ENCODE peak calls at places on chromosome 3, in nine cellular contexts. V is mammary epithelial cell, X is HepG2, L is HL-60, J is fibroblast of pulmonary artery, N is uterus, W is PC-3, R is neuronal stem cell, I is dorsolateral prefrontal cortex. M is an unnamed sample.

GRCh38 chr3:61871646-61872045 is 310.3 kb downstream of the PTPRG start:
- DNase-seq in V (no peak), X (no peak), L (no peak), J (no peak), N (no peak), W (no peak), R (no peak), I (no peak), M (no peak)

GRCh38 chr3:169661567-169662214 is 1.8 kb downstream of the MECOM start:
- DNase-seq in V (peak; percentile 46), X (no peak), L (no peak), J (peak; percentile 66), N (no peak), W (peak; percentile 48), R (peak; percentile 55), I (no peak), M (no peak)

GRCh38 chr3:88230638-88231037 is 80.9 kb downstream of the C3orf38 start:
- DNase-seq in V (no peak), X (no peak), L (no peak), J (no peak), N (no peak), W (no peak), R (no peak), I (no peak), M (no peak)

GRCh38 chr3:111087924-111088469 is 16.4 kb downstream of the NECTIN3 start:
- DNase-seq in V (no peak), X (no peak), L (no peak), J (no peak), N (no peak), W (no peak), R (no peak), I (no peak), M (no peak)

GRCh38 chr3:145266368-145266767 is 894.6 kb downstream of the PLOD2 start:
- DNase-seq in V (no peak), X (peak; percentile 2), L (no peak), J (no peak), N (no peak), W (peak; percentile 6), R (no peak), I (no peak), M (no peak)

GRCh38 chr3:171646357-171647133 is 163.7 kb downstream of the PLD1 start:
- DNase-seq in V (peak; percentile 46), X (peak; percentile 7), L (no peak), J (peak; percentile 88), N (no peak), W (peak; percentile 69), R (peak; percentile 9), I (no peak), M (peak; percentile 75)

GRCh38 chr3:146929696-146930095 is 324.6 kb upstream of the PLSCR5 start:
- DNase-seq in V (no peak), X (no peak), L (no peak), J (peak; percentile 1), N (no peak), W (no peak), R (no peak), I (no peak), M (peak; percentile 3)

GRCh38 chr3:29140706-29141105 is 140.2 kb upstream of the RBMS3 start:
- DNase-seq in V (no peak), X (no peak), L (no peak), J (peak; percentile 17), N (no peak), W (no peak), R (no peak), I (no peak), M (peak; percentile 44)

GRCh38 chr3:8555705-8556314 is 54.2 kb downstream of the LMCD1 start:
- DNase-seq in V (no peak), X (no peak), L (no peak), J (no peak), N (no peak), W (no peak), R (no peak), I (no peak), M (peak; percentile 73)

GRCh38 chr3:95272791-95273190 is 1209.9 kb downstream of the NSUN3 start:
- DNase-seq in V (no peak), X (no peak), L (no peak), J (no peak), N (no peak), W (no peak), R (no peak), I (no peak), M (no peak)

GRCh38 chr3:40877651-40878463 is 321.4 kb upstream of the CTNNB1 start:
- DNase-seq in V (peak; percentile 29), X (peak; percentile 12), L (no peak), J (peak; percentile 84), N (peak; percentile 71), W (peak; percentile 5), R (no peak), I (peak; percentile 47), M (peak; percentile 37)

GRCh38 chr3:150237490-150237889 is 170.6 kb upstream of the TSC22D2 start:
- DNase-seq in V (peak; percentile 94), X (no peak), L (no peak), J (peak; percentile 47), N (peak; percentile 71), W (peak; percentile 98), R (no peak), I (no peak), M (no peak)

GRCh38 chr3:96449803-96450202 is 364.6 kb upstream of the EPHA6 start:
- DNase-seq in V (no peak), X (peak; percentile 61), L (no peak), J (no peak), N (no peak), W (no peak), R (peak; percentile 1), I (no peak), M (no peak)

GRCh38 chr3:99627062-99627826 is 11.2 kb upstream of the COL8A1 start:
- DNase-seq in V (peak; percentile 18), X (no peak), L (no peak), J (no peak), N (no peak), W (peak; percentile 78), R (no peak), I (no peak), M (no peak)

GRCh38 chr3:116444819-116445290 is 432 bp downstream of the LSAMP start:
- DNase-seq in V (no peak), X (no peak), L (no peak), J (no peak), N (no peak), W (no peak), R (no peak), I (peak; percentile 60), M (peak; percentile 8)

GRCh38 chr3:52354676-52355075 is 38.6 kb downstream of the DNAH1 start:
- DNase-seq in V (no peak), X (no peak), L (no peak), J (no peak), N (no peak), W (no peak), R (no peak), I (no peak), M (no peak)

GRCh38 chr3:28972921-28973320 is 307.9 kb upstream of the RBMS3 start:
- DNase-seq in V (peak; percentile 26), X (no peak), L (no peak), J (no peak), N (no peak), W (peak; percentile 66), R (no peak), I (no peak), M (no peak)

GRCh38 chr3:37993811-37994638 is 3.4 kb downstream of the VILL start:
- DNase-seq in V (no peak), X (no peak), L (peak; percentile 79), J (peak; percentile 84), N (peak; percentile 83), W (no peak), R (peak; percentile 17), I (peak; percentile 78), M (peak; percentile 82)

GRCh38 chr3:1404270-1404669 is 311.4 kb downstream of the CNTN6 start:
- DNase-seq in V (no peak), X (no peak), L (no peak), J (peak; percentile 19), N (no peak), W (no peak), R (peak; percentile 36), I (no peak), M (peak; percentile 3)

GRCh38 chr3:58487140-58487886 is 4.6 kb upstream of the KCTD6 start:
- DNase-seq in V (peak; percentile 71), X (no peak), L (no peak), J (peak; percentile 63), N (peak; percentile 31), W (peak; percentile 63), R (no peak), I (peak; percentile 68), M (peak; percentile 33)

GRCh38 chr3:170811515-170811914 is 58.5 kb downstream of the RPL22L1 start:
- DNase-seq in V (peak; percentile 79), X (no peak), L (no peak), J (peak; percentile 47), N (peak; percentile 49), W (peak; percentile 87), R (no peak), I (no peak), M (peak; percentile 72)

GRCh38 chr3:122944671-122945151 is 82.9 kb downstream of the SEMA5B start:
- DNase-seq in V (peak; percentile 45), X (no peak), L (no peak), J (peak; percentile 49), N (no peak), W (peak; percentile 21), R (no peak), I (no peak), M (peak; percentile 25)

GRCh38 chr3:48715179-48715800 is 1.7 kb downstream of the IP6K2 start:
- DNase-seq in V (peak; percentile 72), X (no peak), L (no peak), J (peak; percentile 54), N (no peak), W (peak; percentile 23), R (peak; percentile 45), I (no peak), M (peak; percentile 77)

GRCh38 chr3:71109241-71109976 is 474.1 kb downstream of the FOXP1 start:
- DNase-seq in V (peak; percentile 53), X (no peak), L (no peak), J (peak; percentile 71), N (no peak), W (peak; percentile 86), R (no peak), I (no peak), M (peak; percentile 73)
- H3K4me3 ChIP-seq in V (no peak overlapping the region), X (no peak overlapping the region), L (no peak overlapping the region), J (peak overlapping the region; percentile 42), N (no peak overlapping the region), W (peak overlapping the region; percentile 63), R (no peak overlapping the region), I (no peak overlapping the region), M (peak overlapping the region; percentile 27)

GRCh38 chr3:12884790-12885584 is 43.6 kb upstream of the RPL32 start:
- DNase-seq in V (no peak), X (no peak), L (no peak), J (no peak), N (no peak), W (no peak), R (no peak), I (no peak), M (no peak)
- H3K4me3 ChIP-seq in V (no peak overlapping the region), X (no peak overlapping the region), L (no peak overlapping the region), J (no peak overlapping the region), N (no peak overlapping the region), W (no peak overlapping the region), R (no peak overlapping the region), I (no peak overlapping the region), M (no peak overlapping the region)

GRCh38 chr3:196638922-196639516 is 475 bp upstream of the NRROS start:
- DNase-seq in V (no peak), X (no peak), L (no peak), J (peak; percentile 7), N (no peak), W (no peak), R (no peak), I (no peak), M (no peak)
- H3K4me3 ChIP-seq in V (no peak overlapping the region), X (no peak overlapping the region), L (peak overlapping the region; percentile 67), J (peak overlapping the region; percentile 53), N (peak overlapping the region; percentile 30), W (no peak overlapping the region), R (peak overlapping the region; percentile 17), I (peak overlapping the region; percentile 77), M (peak overlapping the region; percentile 55)

GRCh38 chr3:101639280-101639963 is 37.5 kb downstream of the ZBTB11 start:
- DNase-seq in V (no peak), X (no peak), L (no peak), J (no peak), N (no peak), W (no peak), R (no peak), I (no peak), M (no peak)
- H3K4me3 ChIP-seq in V (no peak overlapping the region), X (no peak overlapping the region), L (no peak overlapping the region), J (no peak overlapping the region), N (no peak overlapping the region), W (no peak overlapping the region), R (no peak overlapping the region), I (no peak overlapping the region), M (no peak overlapping the region)